ENCODE peak calls at places on chromosomes 12 and 14, in six cellular contexts. A, H, O, D, I and K are unnamed samples.

GRCh38 chr14:69938751-69939150 is 59.5 kb downstream of the SMOC1 start:
- DNase-seq in A (no peak), H (no peak), O (no peak), D (no peak), I (no peak), K (no peak)

GRCh38 chr14:72164420-72165150 is 232.4 kb downstream of the RGS6 start:
- DNase-seq in A (no peak), H (no peak), O (no peak), D (no peak), I (no peak), K (no peak)

GRCh38 chr14:61475316-61475715 is 153.9 kb downstream of the PRKCH start:
- DNase-seq in A (peak), H (no peak), O (no peak), D (peak), I (no peak), K (no peak)

GRCh38 chr14:85197976-85198375 is 332.0 kb upstream of the FLRT2 start:
- DNase-seq in A (no peak), H (no peak), O (no peak), D (no peak), I (no peak), K (no peak)

GRCh38 chr14:100547633-100548294 is 39.5 kb downstream of the BEGAIN start:
- DNase-seq in A (peak), H (no peak), O (peak), D (peak), I (peak), K (no peak)

GRCh38 chr14:20551606-20552005 is 9.2 kb downstream of the RNASE9 start:
- DNase-seq in A (no peak), H (no peak), O (no peak), D (no peak), I (no peak), K (no peak)

GRCh38 chr12:47946413-47947107 is 16.8 kb upstream of the TMEM106C start:
- DNase-seq in A (peak), H (no peak), O (no peak), D (no peak), I (peak), K (no peak)

GRCh38 chr12:110039085-110039807 is 9.1 kb downstream of the C12orf76 start:
- DNase-seq in A (peak), H (no peak), O (no peak), D (no peak), I (no peak), K (no peak)

GRCh38 chr14:79585845-79586244 is 625.5 kb downstream of the DIO2 start:
- DNase-seq in A (peak), H (no peak), O (no peak), D (peak), I (no peak), K (no peak)

GRCh38 chr12:105774037-105774436 is 364.7 kb downstream of the NUAK1 start:
- DNase-seq in A (no peak), H (no peak), O (no peak), D (no peak), I (no peak), K (no peak)

GRCh38 chr12:52235001-52235760 is 2.1 kb downstream of the KRT7 start:
- DNase-seq in A (no peak), H (no peak), O (no peak), D (no peak), I (no peak), K (no peak)

GRCh38 chr12:108483213-108483920 is 31.7 kb upstream of the FICD start:
- DNase-seq in A (no peak), H (no peak), O (no peak), D (peak), I (no peak), K (no peak)

GRCh38 chr14:72961579-72962335 is 35.5 kb downstream of the DCAF4 start:
- DNase-seq in A (peak), H (no peak), O (no peak), D (no peak), I (no peak), K (no peak)

GRCh38 chr14:101761881-101762529 is 496 bp downstream of the PPP2R5C start:
- DNase-seq in A (no peak), H (no peak), O (peak), D (peak), I (peak), K (no peak)

GRCh38 chr12:18818584-18818983 is 80.7 kb downstream of the CAPZA3 start:
- DNase-seq in A (no peak), H (no peak), O (no peak), D (no peak), I (no peak), K (no peak)

GRCh38 chr12:53051058-53051880 is 1.4 kb downstream of the TNS2 start:
- DNase-seq in A (peak), H (peak), O (peak), D (peak), I (no peak), K (no peak)

GRCh38 chr12:52175411-52176350 is 16.1 kb downstream of the KRT80 start:
- DNase-seq in A (no peak), H (no peak), O (no peak), D (no peak), I (no peak), K (no peak)

GRCh38 chr12:15372313-15372712 is 50.0 kb downstream of the PTPRO start:
- DNase-seq in A (no peak), H (no peak), O (no peak), D (no peak), I (no peak), K (no peak)

GRCh38 chr14:70045296-70045695 is 143.5 kb downstream of the SLC8A3 start:
- DNase-seq in A (no peak), H (no peak), O (no peak), D (no peak), I (no peak), K (no peak)

GRCh38 chr12:132036063-132036683 is 86.4 kb downstream of the EP400 start:
- DNase-seq in A (no peak), H (no peak), O (no peak), D (no peak), I (no peak), K (no peak)